ENCODE peak calls at places on chromosomes 11 and 22, in five cellular contexts. W is lower leg skin, T is WTC11, Z is iPS-NIHi11, P is tibial nerve. N is an unnamed sample.

GRCh38 chr11:110704210-110704864 is 7.9 kb downstream of the ARHGAP20 start:
- DNase-seq in T (no peak), W (no peak), Z (no peak), P (no peak), N (no peak)

GRCh38 chr11:130781906-130782305 is 134.4 kb downstream of the SNX19 start:
- DNase-seq in P (no peak), Z (no peak), W (no peak), T (no peak), N (no peak)

GRCh38 chr11:94305146-94305545 is 766 bp downstream of the IZUMO1R start:
- DNase-seq in T (no peak), W (no peak), Z (no peak), P (no peak), N (no peak)

GRCh38 chr22:50530857-50531545 is 1.2 kb upstream of the TYMP start:
- DNase-seq in P (peak), Z (peak), W (peak), T (peak), N (no peak)

GRCh38 chr11:111540921-111541208 is 345 bp downstream of the LAYN start:
- DNase-seq in P (no peak), W (no peak), Z (no peak), T (no peak), N (no peak)

GRCh38 chr11:115357066-115357465 is 147.1 kb downstream of the CADM1 start:
- DNase-seq in Z (no peak), W (no peak), P (no peak), T (no peak), N (no peak)

GRCh38 chr11:60357771-60358170 is 20.6 kb upstream of the MS4A7 start:
- DNase-seq in Z (no peak), W (no peak), P (no peak), T (no peak), N (no peak)

GRCh38 chr11:13140873-13141655 is 131.9 kb downstream of the RASSF10 start:
- DNase-seq in W (no peak), Z (no peak), T (no peak), P (no peak), N (no peak)

GRCh38 chr11:9512370-9513019 is 51.7 kb downstream of the ZNF143 start:
- DNase-seq in T (no peak), P (no peak), Z (no peak), W (no peak), N (no peak)

GRCh38 chr11:134545521-134545920 is 133.5 kb upstream of the B3GAT1 start:
- DNase-seq in W (peak), P (peak), T (no peak), Z (no peak), N (no peak)

GRCh38 chr11:2510626-2511402 is 66.0 kb downstream of the KCNQ1 start:
- DNase-seq in P (no peak), Z (no peak), T (peak), W (peak), N (no peak)

GRCh38 chr11:47846998-47847397 is 1.2 kb downstream of the NUP160 start:
- DNase-seq in P (no peak), T (no peak), W (no peak), Z (no peak), N (no peak)

GRCh38 chr11:7668911-7669310 is 4.4 kb downstream of the CYB5R2 start:
- DNase-seq in T (no peak), W (no peak), Z (no peak), P (no peak), N (no peak)

GRCh38 chr11:86160546-86161149 is 83.9 kb upstream of the EED start:
- DNase-seq in T (no peak), W (no peak), P (no peak), Z (no peak), N (no peak)

GRCh38 chr11:127805771-127806170 is 781.6 kb downstream of the ETS1 start:
- DNase-seq in Z (no peak), P (no peak), W (no peak), T (no peak), N (no peak)

GRCh38 chr11:133343951-133344350 is 188.3 kb downstream of the OPCML start:
- DNase-seq in Z (no peak), T (no peak), W (no peak), P (no peak), N (no peak)

N was measured in thoracic aorta.